ENCODE peak calls at places on chromosomes 6 and 20, in four cellular contexts. One of them, this sample, is unnamed.

GRCh38 chr6:70310063-70310694 is 7.3 kb upstream of the COL9A1 start:
- DNase-seq in WTC11: no peak
- DNase-seq in K562: no peak
- DNase-seq in GM12878: no peak
- DNase-seq in this sample: peak

GRCh38 chr6:48389146-48390043 is 278.4 kb upstream of the PTCHD4 start:
- DNase-seq in K562: no peak
- DNase-seq in WTC11: no peak
- DNase-seq in GM12878: no peak
- DNase-seq in this sample: no peak

GRCh38 chr6:89616531-89616930 is 22.0 kb downstream of the LYRM2 start:
- DNase-seq in GM12878: no peak
- DNase-seq in WTC11: no peak
- DNase-seq in K562: no peak
- DNase-seq in this sample: no peak

GRCh38 chr6:142242269-142242668 is 59.5 kb upstream of the ADGRG6 start:
- DNase-seq in GM12878: no peak
- DNase-seq in WTC11: no peak
- DNase-seq in K562: no peak
- DNase-seq in this sample: no peak

GRCh38 chr6:135866445-135867143 is 15.1 kb downstream of the PDE7B start:
- DNase-seq in GM12878: no peak
- DNase-seq in K562: no peak
- DNase-seq in WTC11: no peak
- DNase-seq in this sample: no peak

GRCh38 chr20:20528896-20529295 is 161.0 kb downstream of the INSM1 start:
- DNase-seq in GM12878: no peak
- DNase-seq in K562: no peak
- DNase-seq in WTC11: no peak
- DNase-seq in this sample: no peak

GRCh38 chr20:46635514-46636091 is 15.7 kb downstream of the SLC13A3 start:
- DNase-seq in WTC11: no peak
- DNase-seq in GM12878: no peak
- DNase-seq in K562: peak
- DNase-seq in this sample: no peak

GRCh38 chr6:169109821-169110220 is 143.8 kb downstream of the THBS2 start:
- DNase-seq in K562: no peak
- DNase-seq in GM12878: no peak
- DNase-seq in WTC11: no peak
- DNase-seq in this sample: no peak

GRCh38 chr6:11083491-11083890 is 10.1 kb upstream of the SMIM13 start:
- DNase-seq in WTC11: no peak
- DNase-seq in GM12878: no peak
- DNase-seq in K562: no peak
- DNase-seq in this sample: no peak

GRCh38 chr20:20454850-20455627 is 87.1 kb downstream of the INSM1 start:
- DNase-seq in K562: no peak
- DNase-seq in GM12878: no peak
- DNase-seq in WTC11: no peak
- DNase-seq in this sample: no peak

GRCh38 chr6:119349041-119349340 is 570 bp downstream of the MAN1A1 start:
- DNase-seq in WTC11: peak
- DNase-seq in GM12878: no peak
- DNase-seq in K562: no peak
- DNase-seq in this sample: peak

GRCh38 chr6:42010185-42010872 is 40.0 kb upstream of the TAF8 start:
- DNase-seq in WTC11: peak
- DNase-seq in GM12878: no peak
- DNase-seq in K562: peak
- DNase-seq in this sample: no peak

GRCh38 chr20:634526-634925 is 18.5 kb downstream of the SRXN1 start:
- DNase-seq in K562: no peak
- DNase-seq in WTC11: no peak
- DNase-seq in GM12878: no peak
- DNase-seq in this sample: peak

GRCh38 chr6:19662911-19663310 is 174.3 kb upstream of the ID4 start:
- DNase-seq in WTC11: no peak
- DNase-seq in K562: no peak
- DNase-seq in GM12878: no peak
- DNase-seq in this sample: no peak

GRCh38 chr6:124882580-124883393 is 79.5 kb upstream of the RNF217 start:
- DNase-seq in WTC11: no peak
- DNase-seq in GM12878: no peak
- DNase-seq in K562: no peak
- DNase-seq in this sample: no peak

GRCh38 chr6:73028893-73029450 is 196.3 kb downstream of the KHDC1L start:
- DNase-seq in GM12878: no peak
- DNase-seq in WTC11: no peak
- DNase-seq in K562: no peak
- DNase-seq in this sample: no peak

GRCh38 chr6:40520683-40521082 is 66.5 kb downstream of the LRFN2 start:
- DNase-seq in K562: no peak
- DNase-seq in GM12878: no peak
- DNase-seq in WTC11: no peak
- DNase-seq in this sample: peak

GRCh38 chr6:56343295-56343694 is 95.9 kb upstream of the COL21A1 start:
- DNase-seq in K562: no peak
- DNase-seq in GM12878: no peak
- DNase-seq in WTC11: no peak
- DNase-seq in this sample: peak

GRCh38 chr20:54356726-54357235 is 118.6 kb upstream of the DOK5 start:
- DNase-seq in K562: no peak
- DNase-seq in WTC11: no peak
- DNase-seq in GM12878: no peak
- DNase-seq in this sample: no peak

GRCh38 chr6:41599015-41599835 is 39.0 kb upstream of the MDFI start:
- DNase-seq in GM12878: no peak
- DNase-seq in K562: no peak
- DNase-seq in WTC11: no peak
- DNase-seq in this sample: no peak

GRCh38 chr6:31907158-31907813 is 5.4 kb upstream of the ZBTB12 start:
- DNase-seq in WTC11: no peak
- DNase-seq in K562: no peak
- DNase-seq in GM12878: no peak
- DNase-seq in this sample: no peak

GRCh38 chr20:53161473-53161872 is 189.3 kb downstream of the TSHZ2 start:
- DNase-seq in WTC11: no peak
- DNase-seq in GM12878: no peak
- DNase-seq in K562: no peak
- DNase-seq in this sample: no peak

GRCh38 chr6:169776379-169776778 is 25.0 kb downstream of the ERMARD start:
- DNase-seq in GM12878: no peak
- DNase-seq in WTC11: no peak
- DNase-seq in K562: no peak
- DNase-seq in this sample: no peak

GRCh38 chr6:21228411-21228810 is 365.1 kb upstream of the SOX4 start:
- DNase-seq in GM12878: no peak
- DNase-seq in WTC11: no peak
- DNase-seq in K562: no peak
- DNase-seq in this sample: no peak

GRCh38 chr20:64065973-64066341 is 3.0 kb downstream of the TCEA2 start:
- DNase-seq in GM12878: peak
- DNase-seq in K562: peak
- DNase-seq in WTC11: peak
- DNase-seq in this sample: no peak

GRCh38 chr6:129364037-129364436 is 345.9 kb downstream of the ARHGAP18 start:
- DNase-seq in GM12878: no peak
- DNase-seq in K562: no peak
- DNase-seq in WTC11: no peak
- DNase-seq in this sample: no peak

GRCh38 chr20:6533828-6534388 is 233.6 kb upstream of the BMP2 start:
- DNase-seq in K562: no peak
- DNase-seq in WTC11: no peak
- DNase-seq in GM12878: no peak
- DNase-seq in this sample: no peak

GRCh38 chr20:45358282-45359068 is 4.5 kb upstream of the SYS1 start:
- DNase-seq in GM12878: no peak
- DNase-seq in WTC11: no peak
- DNase-seq in K562: peak
- DNase-seq in this sample: no peak

GRCh38 chr6:111098597-111098996 is 11.3 kb downstream of the SLC16A10 start:
- DNase-seq in WTC11: no peak
- DNase-seq in K562: no peak
- DNase-seq in GM12878: no peak
- DNase-seq in this sample: no peak

GRCh38 chr20:48040491-48040890 is 255.2 kb upstream of the SULF2 start:
- DNase-seq in K562: no peak
- DNase-seq in GM12878: no peak
- DNase-seq in WTC11: no peak
- DNase-seq in this sample: no peak

GRCh38 chr20:46237221-46237620 is 71.1 kb downstream of the CDH22 start:
- DNase-seq in GM12878: no peak
- DNase-seq in WTC11: peak
- DNase-seq in K562: no peak
- DNase-seq in this sample: no peak

GRCh38 chr20:23332467-23332866 is 18.1 kb upstream of the NXT1 start:
- DNase-seq in WTC11: no peak
- DNase-seq in K562: no peak
- DNase-seq in GM12878: no peak
- DNase-seq in this sample: no peak

GRCh38 chr6:147507162-147508072 is 1.1 kb upstream of the SAMD5 start:
- DNase-seq in K562: no peak
- DNase-seq in GM12878: no peak
- DNase-seq in WTC11: peak
- DNase-seq in this sample: peak

GRCh38 chr6:136371951-136372350 is 82.3 kb upstream of the BCLAF1 start:
- DNase-seq in GM12878: no peak
- DNase-seq in WTC11: no peak
- DNase-seq in K562: no peak
- DNase-seq in this sample: no peak

GRCh38 chr6:155340464-155341129 is 26.3 kb upstream of the TFB1M start:
- DNase-seq in GM12878: no peak
- DNase-seq in WTC11: no peak
- DNase-seq in K562: no peak
- DNase-seq in this sample: no peak

GRCh38 chr6:3340891-3341290 is 82.1 kb downstream of the PSMG4 start:
- DNase-seq in WTC11: no peak
- DNase-seq in K562: no peak
- DNase-seq in GM12878: no peak
- DNase-seq in this sample: no peak

GRCh38 chr6:41648070-41648585 is 9.9 kb downstream of the MDFI start:
- DNase-seq in WTC11: no peak
- DNase-seq in K562: no peak
- DNase-seq in GM12878: no peak
- DNase-seq in this sample: no peak

GRCh38 chr20:58113706-58114105 is 114.7 kb downstream of the ANKRD60 start:
- DNase-seq in K562: no peak
- DNase-seq in WTC11: no peak
- DNase-seq in GM12878: no peak
- DNase-seq in this sample: no peak
- TF ChIP-seq USF1 in K562: no peak
- TF ChIP-seq USF1 in WTC11: no peak
- TF ChIP-seq USF1 in GM12878: no peak
- TF ChIP-seq USF1 in this sample: no peak

GRCh38 chr6:141123084-141123483 is 1009.6 kb upstream of the GJE1 start:
- DNase-seq in WTC11: no peak
- DNase-seq in K562: no peak
- DNase-seq in GM12878: no peak
- DNase-seq in this sample: no peak
- TF ChIP-seq USF1 in WTC11: no peak
- TF ChIP-seq USF1 in K562: no peak
- TF ChIP-seq USF1 in GM12878: no peak
- TF ChIP-seq USF1 in this sample: no peak

GRCh38 chr20:17796096-17796563 is 96.4 kb downstream of the BANF2 start:
- DNase-seq in K562: no peak
- DNase-seq in WTC11: no peak
- DNase-seq in GM12878: no peak
- DNase-seq in this sample: no peak

GRCh38 chr20:17798601-17799000 is 98.8 kb downstream of the BANF2 start:
- DNase-seq in GM12878: no peak
- DNase-seq in K562: no peak
- DNase-seq in WTC11: no peak
- DNase-seq in this sample: no peak

GRCh38 chr20:17797579-17797978 is 97.8 kb downstream of the BANF2 start:
- DNase-seq in GM12878: no peak
- DNase-seq in K562: no peak
- DNase-seq in WTC11: no peak
- DNase-seq in this sample: peak

GRCh38 chr20:17795449-17796095 is 95.8 kb downstream of the BANF2 start:
- DNase-seq in WTC11: no peak
- DNase-seq in K562: no peak
- DNase-seq in GM12878: no peak
- DNase-seq in this sample: no peak

GRCh38 chr20:17797163-17797562 is 97.4 kb downstream of the BANF2 start:
- DNase-seq in K562: no peak
- DNase-seq in GM12878: no peak
- DNase-seq in WTC11: no peak
- DNase-seq in this sample: no peak
- TF ChIP-seq USF1 in K562: no peak
- TF ChIP-seq USF1 in GM12878: no peak
- TF ChIP-seq USF1 in WTC11: no peak
- TF ChIP-seq USF1 in this sample: no peak

GRCh38 chr20:31924561-31924960 is 27.3 kb downstream of the PDRG1 start:
- DNase-seq in GM12878: no peak
- DNase-seq in K562: no peak
- DNase-seq in WTC11: no peak
- DNase-seq in this sample: no peak

GRCh38 chr20:31920275-31920855 is 31.5 kb downstream of the PDRG1 start:
- DNase-seq in WTC11: peak
- DNase-seq in K562: no peak
- DNase-seq in GM12878: no peak
- DNase-seq in this sample: no peak

GRCh38 chr20:31922181-31922580 is 29.7 kb downstream of the PDRG1 start:
- DNase-seq in WTC11: no peak
- DNase-seq in K562: no peak
- DNase-seq in GM12878: no peak
- DNase-seq in this sample: no peak

GRCh38 chr20:31923388-31924271 is 28.2 kb downstream of the PDRG1 start:
- DNase-seq in WTC11: no peak
- DNase-seq in GM12878: peak
- DNase-seq in K562: no peak
- DNase-seq in this sample: peak

GRCh38 chr20:31922588-31922987 is 29.3 kb downstream of the PDRG1 start:
- DNase-seq in GM12878: no peak
- DNase-seq in WTC11: no peak
- DNase-seq in K562: no peak
- DNase-seq in this sample: no peak
- TF ChIP-seq USF1 in GM12878: no peak
- TF ChIP-seq USF1 in WTC11: no peak
- TF ChIP-seq USF1 in K562: no peak
- TF ChIP-seq USF1 in this sample: no peak